ENCODE peak calls at places on chromosomes 13 and 19, in seven cellular contexts. Y, S, Z, U, M, O and R are unnamed samples.

GRCh38 chr19:29325241-29325975 is 112.5 kb upstream of the UQCRFS1 start:
- DNase-seq in M (no peak), Y (no peak), O (no peak), S (no peak), Z (no peak), U (no peak), R (no peak)

GRCh38 chr19:38457690-38458405 is 24.4 kb downstream of the RYR1 start:
- DNase-seq in S (no peak), M (no peak), O (no peak), Z (no peak), U (no peak), Y (no peak), R (no peak)

GRCh38 chr13:81988542-81988941 is 1647.6 kb upstream of the SPRY2 start:
- DNase-seq in Y (no peak), U (no peak), Z (no peak), S (no peak), O (no peak), M (no peak), R (no peak)

GRCh38 chr13:86986448-86986847 is 684.7 kb upstream of the SLITRK5 start:
- DNase-seq in Y (no peak), M (no peak), O (no peak), Z (no peak), U (no peak), S (no peak), R (no peak)

GRCh38 chr19:45187421-45188100 is 9.0 kb downstream of the BLOC1S3 start:
- DNase-seq in Y (no peak), M (no peak), O (no peak), S (no peak), U (no peak), Z (no peak), R (no peak)

GRCh38 chr19:42420055-42420544 is 7.1 kb downstream of the LIPE start:
- DNase-seq in Z (no peak), Y (no peak), M (no peak), O (no peak), U (no peak), S (no peak), R (no peak)

GRCh38 chr19:32067686-32068085 is 277.7 kb upstream of the ZNF507 start:
- DNase-seq in U (no peak), Z (no peak), M (no peak), O (no peak), Y (no peak), S (no peak), R (no peak)

GRCh38 chr13:26300140-26300539 is 46.2 kb downstream of the CDK8 start:
- DNase-seq in M (no peak), Z (no peak), S (no peak), Y (no peak), U (no peak), O (no peak), R (no peak)

GRCh38 chr13:18961383-18962117 is 220.1 kb downstream of the TUBA3C start:
- DNase-seq in S (no peak), O (no peak), U (no peak), Y (no peak), M (no peak), Z (no peak), R (no peak)

GRCh38 chr13:27186295-27186694 is 14.7 kb upstream of the USP12 start:
- DNase-seq in M (no peak), S (no peak), Y (no peak), O (no peak), U (no peak), Z (no peak), R (no peak)

GRCh38 chr19:35816262-35816661 is 3.6 kb upstream of the PRODH2 start:
- DNase-seq in Z (no peak), S (no peak), O (no peak), Y (no peak), U (no peak), M (no peak), R (no peak)

GRCh38 chr19:55585658-55586339 is 5.2 kb upstream of the ZNF579 start:
- DNase-seq in Z (peak), M (peak), Y (peak), S (no peak), U (peak), O (peak), R (peak)

GRCh38 chr13:108915634-108916497 is 286.5 kb downstream of the MYO16 start:
- DNase-seq in U (peak), Z (peak), S (peak), M (peak), O (peak), Y (peak), R (peak)

GRCh38 chr19:12155324-12155723 is 1.2 kb downstream of the ZNF625 start:
- DNase-seq in U (no peak), S (no peak), Z (no peak), M (no peak), Y (no peak), O (no peak), R (no peak)

GRCh38 chr13:30409911-30410704 is 12.2 kb upstream of the UBE2L5 start:
- DNase-seq in Z (no peak), O (peak), Y (peak), U (peak), M (no peak), S (no peak), R (no peak)

GRCh38 chr19:35153701-35154534 is 617 bp upstream of the FXYD5 start:
- DNase-seq in U (peak), S (no peak), Z (no peak), O (no peak), Y (no peak), M (no peak), R (peak)

GRCh38 chr13:46961719-46962118 is 64.9 kb upstream of the HTR2A start:
- DNase-seq in Z (no peak), S (peak), Y (peak), O (no peak), M (no peak), U (no peak), R (no peak)

GRCh38 chr13:49791753-49792549 is 531 bp downstream of the KPNA3 start:
- DNase-seq in Z (peak), O (peak), S (no peak), U (peak), M (no peak), Y (peak), R (peak)

DNA sequence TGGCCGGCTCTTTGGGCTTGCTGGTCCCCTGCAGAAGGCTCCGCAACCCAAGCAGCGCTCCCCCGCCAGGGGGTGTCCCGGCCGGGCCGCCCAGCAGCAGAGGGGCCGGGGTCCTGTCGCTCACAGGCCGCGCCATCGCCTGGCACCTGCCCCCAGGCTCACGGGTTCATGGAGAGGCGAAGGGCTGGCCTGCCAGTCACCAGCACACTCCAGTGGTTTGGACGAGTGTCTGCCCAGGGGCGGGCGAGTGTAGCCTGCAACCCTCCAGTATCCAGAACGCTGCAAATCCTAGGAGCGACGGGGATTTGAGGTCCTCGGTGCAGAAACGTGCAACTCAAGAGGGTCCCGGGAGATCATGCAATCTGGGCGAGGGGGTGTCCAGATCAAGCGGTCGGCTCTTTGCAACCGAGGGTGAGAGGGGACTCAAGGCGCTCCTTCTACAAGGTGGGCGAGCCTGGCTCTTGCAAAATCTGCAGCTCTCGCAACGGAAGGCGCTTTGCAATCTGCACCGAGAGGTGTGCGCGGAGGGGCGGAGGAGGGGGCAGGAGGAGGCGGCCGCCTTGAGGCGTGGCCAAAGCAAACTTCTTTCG is at the start of gene DBP:
- DNase-seq in Z (peak), O (no peak), U (no peak), Y (peak), M (no peak), S (no peak), R (no peak)
- TF ChIP-seq CTCF in Z (no peak), O (no peak), U (no peak), Y (peak), M (peak), S (peak), R (no peak)

GRCh38 chr19:13621413-13621812 is 115.1 kb upstream of the CACNA1A start:
- DNase-seq in M (peak), U (no peak), Z (no peak), O (no peak), S (peak), Y (no peak), R (no peak)
- TF ChIP-seq CTCF in M (peak), U (no peak), Z (no peak), O (no peak), S (peak), Y (no peak), R (no peak)

GRCh38 chr19:17052439-17052838 is 22.8 kb downstream of the HAUS8 start:
- DNase-seq in S (peak), U (no peak), M (no peak), Z (no peak), Y (peak), O (no peak), R (no peak)
- TF ChIP-seq CTCF in S (peak), U (peak), M (peak), Z (peak), Y (peak), O (no peak), R (peak)

DNA sequence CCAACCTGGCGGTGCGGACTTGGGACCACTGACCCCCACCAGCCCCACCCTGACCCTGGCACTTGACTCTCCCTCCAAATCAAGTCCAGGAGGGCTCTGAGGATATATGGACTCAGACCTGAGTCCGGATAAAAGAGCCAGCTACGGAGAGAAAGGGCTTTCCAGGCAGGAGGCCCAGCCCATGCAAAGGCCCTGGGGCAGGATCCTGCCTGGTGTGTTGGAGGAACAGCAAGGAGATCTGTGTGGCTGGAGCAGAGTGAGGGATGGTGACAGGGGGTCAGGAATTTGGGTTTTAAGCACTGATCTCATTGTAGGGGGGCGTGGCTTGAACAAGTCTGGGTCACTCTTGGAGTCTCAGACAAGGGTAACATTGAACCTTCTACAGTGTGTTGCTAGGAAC is 474 bp upstream of the ZNRF4 start:
- DNase-seq in U (no peak), O (no peak), S (no peak), M (no peak), Y (no peak), Z (no peak), R (no peak)
- TF ChIP-seq CTCF in U (no peak), O (no peak), S (no peak), M (no peak), Y (no peak), Z (no peak), R (no peak)

GRCh38 chr13:52615134-52615801 is 27.0 kb upstream of the HNRNPA1L2 start:
- DNase-seq in U (no peak), S (no peak), M (no peak), Y (no peak), O (no peak), Z (no peak), R (no peak)

GRCh38 chr13:52615817-52616216 is 26.4 kb upstream of the HNRNPA1L2 start:
- DNase-seq in M (no peak), Y (no peak), O (no peak), U (no peak), S (no peak), Z (no peak), R (no peak)

GRCh38 chr13:52617070-52618060 is 24.9 kb upstream of the HNRNPA1L2 start:
- DNase-seq in Z (peak), O (peak), U (peak), M (peak), S (peak), Y (peak), R (peak)
- TF ChIP-seq CTCF in Z (no peak), O (no peak), U (no peak), M (no peak), S (no peak), Y (peak), R (no peak)

GRCh38 chr13:103140001-103140671 is 73.9 kb upstream of the SLC10A2 start:
- DNase-seq in Y (no peak), U (no peak), O (no peak), Z (no peak), S (no peak), M (no peak), R (no peak)
- TF ChIP-seq CTCF in Y (peak), U (peak), O (no peak), Z (peak), S (no peak), M (no peak), R (peak)

DNA sequence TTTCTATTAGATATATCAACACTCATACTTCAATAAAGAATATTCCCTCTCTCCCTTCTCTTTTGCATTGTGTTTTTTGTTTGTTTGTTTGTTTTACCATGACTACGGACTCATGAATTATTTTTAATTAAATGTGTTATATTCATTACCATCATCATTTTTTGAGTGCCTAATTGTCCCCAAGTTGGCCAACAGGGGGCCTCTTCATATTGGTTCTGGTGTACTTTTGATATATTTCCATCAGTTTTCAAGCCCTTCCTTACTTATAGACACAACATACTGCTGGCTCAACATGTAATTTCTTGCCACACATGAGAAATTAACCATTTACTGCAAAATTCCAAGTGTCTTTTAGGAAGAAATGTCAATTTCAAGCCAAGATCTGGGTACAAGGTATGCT is 54.5 kb upstream of the GPC6 start:
- DNase-seq in S (no peak), U (no peak), O (no peak), Y (no peak), M (no peak), Z (no peak), R (no peak)
- TF ChIP-seq CTCF in S (peak), U (no peak), O (no peak), Y (no peak), M (peak), Z (peak), R (peak)

GRCh38 chr13:69094485-69094884 is 1013.1 kb upstream of the ATXN8OS start:
- DNase-seq in Z (no peak), O (no peak), M (no peak), S (no peak), Y (no peak), U (no peak), R (no peak)

DNA sequence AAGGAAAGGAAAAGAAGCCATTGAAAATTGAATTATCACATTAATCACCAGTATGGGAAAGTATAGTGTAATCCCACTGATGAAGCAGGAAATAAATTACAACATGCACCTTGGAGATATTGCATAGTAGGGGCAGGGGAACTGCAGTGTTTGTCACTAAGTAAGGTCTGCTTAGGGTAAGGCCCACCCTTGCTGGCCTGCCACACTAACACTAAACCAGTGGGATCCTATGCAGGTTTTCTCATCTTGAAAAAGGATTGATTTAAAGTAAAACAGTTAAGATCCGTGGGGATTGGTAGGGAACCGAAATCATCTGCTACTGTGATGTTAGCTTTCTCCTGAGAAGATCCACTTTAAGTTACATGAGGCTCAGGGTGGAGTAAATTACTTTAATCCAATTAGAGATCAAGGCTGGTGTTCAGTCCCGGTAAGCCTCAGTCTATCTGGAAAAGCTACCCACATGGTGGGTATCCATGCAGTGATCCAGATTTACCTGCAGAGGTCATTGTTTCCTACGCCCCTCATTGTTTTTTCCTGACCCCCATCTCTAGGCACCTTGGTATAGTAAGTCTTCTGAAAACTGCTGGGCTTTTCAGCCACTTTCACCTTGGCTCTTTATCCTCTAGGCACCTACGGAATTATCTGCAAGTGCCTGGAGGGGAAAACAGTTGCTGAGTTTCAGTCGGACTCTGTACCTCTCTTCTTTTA is 1014.9 kb upstream of the ATXN8OS start:
- DNase-seq in U (no peak), Y (no peak), O (no peak), S (no peak), M (no peak), Z (no peak), R (no peak)
- TF ChIP-seq CTCF in U (no peak), Y (no peak), O (no peak), S (no peak), M (no peak), Z (no peak), R (no peak)